ENCODE peak calls at places on chromosomes 11 and 22, in seven cellular contexts. D, C, P, Q, S, H and J are unnamed samples.

GRCh38 chr11:110345756-110346155 is 49.3 kb upstream of the RDX start:
- DNase-seq in Q (no peak), H (no peak), S (no peak), P (no peak), C (no peak), D (no peak), J (no peak)

GRCh38 chr22:50067244-50067643 is 9.1 kb upstream of the TTLL8 start:
- DNase-seq in H (no peak), D (no peak), P (no peak), Q (no peak), C (no peak), S (no peak), J (no peak)

GRCh38 chr11:36253238-36253637 is 36.0 kb downstream of the COMMD9 start:
- DNase-seq in H (peak; percentile 40), D (no peak), S (peak; percentile 7), Q (peak; percentile 34), C (no peak), P (no peak), J (no peak)

GRCh38 chr11:79108851-79109250 is 332.0 kb downstream of the TENM4 start:
- DNase-seq in S (no peak), D (no peak), C (no peak), H (no peak), P (no peak), Q (no peak), J (no peak)

GRCh38 chr11:92399702-92400101 is 175.1 kb downstream of the FAT3 start:
- DNase-seq in H (no peak), Q (no peak), S (peak; percentile 49), P (no peak), D (no peak), C (no peak), J (no peak)

GRCh38 chr11:60265373-60266214 is 14.9 kb upstream of the MS4A4A start:
- DNase-seq in H (peak; percentile 14), C (no peak), S (peak; percentile 68), Q (no peak), P (no peak), D (peak; percentile 11), J (no peak)

GRCh38 chr11:97389270-97389669 is 999.5 kb downstream of the JRKL start:
- DNase-seq in P (no peak), C (no peak), D (no peak), S (no peak), H (no peak), Q (no peak), J (no peak)

GRCh38 chr22:47322854-47323253 is 560.4 kb downstream of the TBC1D22A start:
- DNase-seq in S (no peak), Q (no peak), C (no peak), D (no peak), P (no peak), H (no peak), J (peak; percentile 45)

GRCh38 chr11:28448186-28448585 is 340.0 kb downstream of the METTL15 start:
- DNase-seq in S (no peak), D (no peak), P (no peak), H (no peak), C (no peak), Q (no peak), J (no peak)

GRCh38 chr22:23534201-23534850 is 45.8 kb downstream of the IGLL1 start:
- DNase-seq in H (no peak), P (no peak), Q (no peak), D (no peak), S (no peak), C (peak; percentile 60), J (no peak)

GRCh38 chr22:25736378-25737011 is 5.5 kb upstream of the MYO18B start:
- DNase-seq in Q (no peak), P (no peak), S (no peak), D (no peak), C (no peak), H (no peak), J (no peak)

GRCh38 chr22:39723463-39723862 is 152.9 kb downstream of the CACNA1I start:
- DNase-seq in C (peak; percentile 64), S (no peak), H (no peak), P (no peak), Q (no peak), D (no peak), J (no peak)

GRCh38 chr11:15636520-15637065 is 521.9 kb downstream of the INSC start:
- DNase-seq in D (no peak), S (no peak), C (no peak), Q (no peak), P (no peak), H (no peak), J (no peak)

GRCh38 chr11:13699870-13700269 is 31.4 kb downstream of the FAR1 start:
- DNase-seq in S (no peak), D (no peak), Q (no peak), H (no peak), P (no peak), C (no peak), J (no peak)

GRCh38 chr11:124863137-124863825 is 2.0 kb upstream of the ROBO3 start:
- DNase-seq in S (peak; percentile 72), Q (peak; percentile 54), C (no peak), P (peak; percentile 39), D (peak; percentile 35), H (peak; percentile 25), J (no peak)

GRCh38 chr22:21695432-21696085 is 29.7 kb downstream of the PPIL2 start:
- DNase-seq in H (no peak), C (no peak), P (no peak), S (no peak), Q (no peak), D (no peak), J (no peak)
- H3K27ac ChIP-seq in H (no peak overlapping the region), C (no peak overlapping the region), P (no peak overlapping the region), S (no peak overlapping the region), Q (no peak overlapping the region), D (peak overlapping the region; percentile 26), J (peak overlapping the region; percentile 22)

GRCh38 chr11:10603721-10604297 is 35.3 kb upstream of the LYVE1 start:
- DNase-seq in H (no peak), S (no peak), P (no peak), D (no peak), Q (no peak), C (no peak), J (peak; percentile 78)
- H3K27ac ChIP-seq in H (no peak overlapping the region), S (no peak overlapping the region), P (no peak overlapping the region), D (peak overlapping the region; percentile 61), Q (no peak overlapping the region), C (peak overlapping the region; percentile 62), J (peak overlapping the region; percentile 80)

GRCh38 chr11:48107188-48107704 is 109.4 kb upstream of the OR4B1 start:
- DNase-seq in D (no peak), S (no peak), Q (no peak), C (no peak), H (no peak), P (no peak), J (peak; percentile 85)
- H3K27ac ChIP-seq in D (no peak overlapping the region), S (no peak overlapping the region), Q (peak overlapping the region; percentile 43), C (no peak overlapping the region), H (no peak overlapping the region), P (no peak overlapping the region), J (no peak overlapping the region)

GRCh38 chr11:73333173-73333572 is 25.1 kb downstream of the ARHGEF17 start:
- DNase-seq in Q (no peak), S (no peak), C (no peak), P (no peak), D (no peak), H (no peak), J (no peak)
- H3K27ac ChIP-seq in Q (no peak overlapping the region), S (no peak overlapping the region), C (peak overlapping the region; percentile 70), P (no peak overlapping the region), D (peak overlapping the region; percentile 90), H (peak overlapping the region; percentile 87), J (peak overlapping the region; percentile 90)